ENCODE peak calls at places on chromosomes 11 and 22, in five cellular contexts. O is NCI-H1105, H is HCEC 1CT, K is left ventricle myocardium inferior, Y is RPMI7951. C is an unnamed sample.
A peak's percentile ranks its signal among the peaks of the same experiment; 100 is the strongest.

GRCh38 chr22:19448076-19448607 is 631 bp upstream of the C22orf39 start:
- DNase-seq in Y (peak; percentile 30), O (peak; percentile 63), K (no peak), H (no peak), C (peak; percentile 25)

GRCh38 chr11:101436511-101437142 is 147.2 kb downstream of the TRPC6 start:
- DNase-seq in K (no peak), O (peak; percentile 13), H (peak; percentile 35), Y (peak; percentile 20), C (peak; percentile 57)

GRCh38 chr11:38547464-38547863 is 1949.4 kb upstream of the RAG2 start:
- DNase-seq in K (no peak), Y (no peak), O (no peak), H (no peak), C (no peak)

GRCh38 chr22:17479129-17479528 is 84.2 kb upstream of the SLC25A18 start:
- DNase-seq in Y (no peak), K (no peak), O (no peak), H (no peak), C (no peak)

GRCh38 chr11:65766535-65766934 is 14.2 kb downstream of the AP5B1 start:
- DNase-seq in K (no peak), O (no peak), H (peak; percentile 35), Y (peak; percentile 91), C (no peak)

GRCh38 chr11:515131-515530 is 8.1 kb upstream of the RNH1 start:
- DNase-seq in O (no peak), K (no peak), Y (no peak), H (no peak), C (no peak)

GRCh38 chr11:92376146-92376599 is 151.6 kb downstream of the FAT3 start:
- DNase-seq in O (no peak), Y (no peak), K (no peak), H (peak; percentile 41), C (no peak)

GRCh38 chr11:118006153-118006534 is 19.9 kb downstream of the IL10RA start:
- DNase-seq in O (no peak), K (no peak), Y (no peak), H (no peak), C (peak; percentile 31)

GRCh38 chr22:39253427-39254070 is 8.8 kb upstream of the PDGFB start:
- DNase-seq in Y (peak; percentile 86), H (peak; percentile 85), K (peak; percentile 67), O (peak; percentile 34), C (peak; percentile 73)

GRCh38 chr22:22843848-22844247 is 43.8 kb upstream of the IGLL5 start:
- DNase-seq in K (no peak), H (no peak), Y (no peak), O (no peak), C (no peak)

GRCh38 chr11:83827940-83828554 is 541.9 kb upstream of the CCDC90B start:
- DNase-seq in O (peak; percentile 10), K (no peak), Y (peak; percentile 29), H (peak; percentile 41), C (no peak)

GRCh38 chr11:134164490-134165370 is 59.0 kb downstream of the NCAPD3 start:
- DNase-seq in K (no peak), Y (no peak), H (no peak), O (peak; percentile 63), C (no peak)

GRCh38 chr11:83971063-83971462 is 684.9 kb upstream of the CCDC90B start:
- DNase-seq in O (no peak), Y (no peak), K (no peak), H (no peak), C (peak; percentile 37)

GRCh38 chr11:10584071-10584501 is 15.6 kb upstream of the LYVE1 start:
- DNase-seq in Y (peak; percentile 33), O (no peak), H (no peak), K (no peak), C (no peak)

GRCh38 chr22:19115628-19116027 is 6.6 kb downstream of the DGCR2 start:
- DNase-seq in Y (no peak), H (no peak), K (no peak), O (no peak), C (peak; percentile 60)

C was measured in head of caudate nucleus.